ENCODE peak calls at places on chromosome 13, in five cellular contexts. Y, V, M, Z and L are unnamed samples.

GRCh38 chr13:101018720-101019119 is 344.1 kb upstream of the TMTC4 start:
- DNase-seq in Y (no peak), V (no peak), M (no peak), Z (peak; percentile 64), L (no peak)

GRCh38 chr13:29522044-29522685 is 73.3 kb downstream of the SLC7A1 start:
- DNase-seq in Y (no peak), V (no peak), M (no peak), Z (peak; percentile 99), L (no peak)

GRCh38 chr13:47146136-47146535 is 249.3 kb upstream of the HTR2A start:
- DNase-seq in Y (no peak), V (no peak), M (no peak), Z (peak; percentile 35), L (no peak)

GRCh38 chr13:75405976-75406703 is 75.8 kb downstream of the TBC1D4 start:
- DNase-seq in Y (no peak), V (no peak), M (no peak), Z (peak; percentile 68), L (no peak)

GRCh38 chr13:77184455-77184854 is 142.4 kb downstream of the MYCBP2 start:
- DNase-seq in Y (no peak), V (no peak), M (no peak), Z (no peak), L (no peak)

GRCh38 chr13:113058988-113059850 is 46.4 kb upstream of the F7 start:
- DNase-seq in Y (peak; percentile 9), V (peak; percentile 26), M (no peak), Z (no peak), L (peak; percentile 23)

GRCh38 chr13:106322628-106323027 is 212.8 kb downstream of the EFNB2 start:
- DNase-seq in Y (no peak), V (no peak), M (no peak), Z (no peak), L (no peak)

GRCh38 chr13:33787051-33787591 is 30.8 kb upstream of the RFC3 start:
- DNase-seq in Y (no peak), V (no peak), M (no peak), Z (peak; percentile 8), L (no peak)

GRCh38 chr13:51894239-51894638 is 32.5 kb downstream of the CCDC70 start:
- DNase-seq in Y (no peak), V (no peak), M (no peak), Z (no peak), L (no peak)

GRCh38 chr13:30561506-30561905 is 56.2 kb upstream of the USPL1 start:
- DNase-seq in Y (no peak), V (no peak), M (no peak), Z (peak; percentile 35), L (no peak)

GRCh38 chr13:30504081-30504480 is 38.3 kb upstream of the HMGB1 start:
- DNase-seq in Y (no peak), V (no peak), M (no peak), Z (peak; percentile 16), L (no peak)

GRCh38 chr13:25971499-25972145 is 80.2 kb downstream of the SHISA2 start:
- DNase-seq in Y (peak; percentile 56), V (no peak), M (no peak), Z (no peak), L (no peak)

GRCh38 chr13:46010148-46010547 is 42.4 kb downstream of the ZC3H13 start:
- DNase-seq in Y (no peak), V (no peak), M (no peak), Z (peak; percentile 4), L (no peak)
- TF ChIP-seq CTCF in Y (peak; percentile 39), V (no peak), M (peak; percentile 39), Z (peak; percentile 54), L (peak; percentile 22)

GRCh38 chr13:99086869-99087129 is 108.9 kb upstream of the DOCK9 start:
- DNase-seq in Y (no peak), V (peak; percentile 69), M (peak; percentile 16), Z (no peak), L (no peak)

GRCh38 chr13:99086149-99086868 is 108.4 kb upstream of the DOCK9 start:
- DNase-seq in Y (peak; percentile 68), V (peak; percentile 76), M (peak; percentile 53), Z (peak; percentile 41), L (peak; percentile 66)

GRCh38 chr13:99085846-99086148 is 107.9 kb upstream of the DOCK9 start:
- DNase-seq in Y (no peak), V (no peak), M (no peak), Z (no peak), L (no peak)

GRCh38 chr13:99087954-99088491 is 110.2 kb upstream of the DOCK9 start:
- DNase-seq in Y (peak; percentile 40), V (no peak), M (peak; percentile 36), Z (no peak), L (no peak)

DNA sequence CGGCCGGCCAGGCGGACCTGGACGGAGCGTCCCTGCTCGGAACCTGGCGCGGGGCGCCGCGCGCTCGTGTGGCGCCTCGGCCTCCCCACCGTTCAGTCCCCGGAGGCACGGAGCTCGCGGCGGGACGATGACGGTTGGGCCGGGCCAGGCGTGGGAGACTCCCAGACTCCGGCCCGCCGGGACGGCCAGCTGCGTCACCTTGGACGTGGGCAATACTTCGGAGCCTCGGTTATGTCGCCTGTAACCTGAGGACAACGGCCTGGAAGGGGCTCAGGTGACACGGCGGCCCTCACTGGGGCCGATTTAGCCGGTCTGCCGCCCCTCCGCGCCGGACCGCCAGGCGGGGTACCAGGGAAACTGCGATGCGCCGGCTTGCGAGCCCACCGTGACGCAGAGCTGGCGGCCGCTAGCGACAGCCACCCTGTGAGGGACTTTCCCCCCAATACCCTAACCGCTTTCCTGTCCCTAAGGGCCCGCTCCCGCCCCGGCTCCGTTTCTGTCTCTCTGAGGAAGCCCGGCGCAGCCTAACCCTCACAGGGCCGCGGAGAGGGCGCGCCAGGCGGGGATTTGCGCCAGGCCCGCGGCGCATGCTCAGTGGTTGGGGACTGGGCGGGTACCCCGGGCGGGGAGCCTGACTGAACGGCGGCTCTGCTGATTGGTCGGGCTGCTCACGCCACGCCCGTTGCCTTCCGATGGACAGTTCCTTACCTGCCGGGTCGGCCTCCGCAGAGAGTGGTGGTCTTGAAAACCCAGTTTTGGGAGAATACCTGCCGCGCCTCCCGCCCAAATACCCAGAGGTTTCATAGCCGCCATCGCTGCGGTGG is 109.5 kb upstream of the DOCK9 start:
- DNase-seq in Y (peak; percentile 94), V (peak; percentile 92), M (peak; percentile 96), Z (peak; percentile 77), L (peak; percentile 49)
- TF ChIP-seq CTCF in Y (peak; percentile 30), V (peak; percentile 35), M (peak; percentile 29), Z (peak; percentile 18), L (no peak)

DNA sequence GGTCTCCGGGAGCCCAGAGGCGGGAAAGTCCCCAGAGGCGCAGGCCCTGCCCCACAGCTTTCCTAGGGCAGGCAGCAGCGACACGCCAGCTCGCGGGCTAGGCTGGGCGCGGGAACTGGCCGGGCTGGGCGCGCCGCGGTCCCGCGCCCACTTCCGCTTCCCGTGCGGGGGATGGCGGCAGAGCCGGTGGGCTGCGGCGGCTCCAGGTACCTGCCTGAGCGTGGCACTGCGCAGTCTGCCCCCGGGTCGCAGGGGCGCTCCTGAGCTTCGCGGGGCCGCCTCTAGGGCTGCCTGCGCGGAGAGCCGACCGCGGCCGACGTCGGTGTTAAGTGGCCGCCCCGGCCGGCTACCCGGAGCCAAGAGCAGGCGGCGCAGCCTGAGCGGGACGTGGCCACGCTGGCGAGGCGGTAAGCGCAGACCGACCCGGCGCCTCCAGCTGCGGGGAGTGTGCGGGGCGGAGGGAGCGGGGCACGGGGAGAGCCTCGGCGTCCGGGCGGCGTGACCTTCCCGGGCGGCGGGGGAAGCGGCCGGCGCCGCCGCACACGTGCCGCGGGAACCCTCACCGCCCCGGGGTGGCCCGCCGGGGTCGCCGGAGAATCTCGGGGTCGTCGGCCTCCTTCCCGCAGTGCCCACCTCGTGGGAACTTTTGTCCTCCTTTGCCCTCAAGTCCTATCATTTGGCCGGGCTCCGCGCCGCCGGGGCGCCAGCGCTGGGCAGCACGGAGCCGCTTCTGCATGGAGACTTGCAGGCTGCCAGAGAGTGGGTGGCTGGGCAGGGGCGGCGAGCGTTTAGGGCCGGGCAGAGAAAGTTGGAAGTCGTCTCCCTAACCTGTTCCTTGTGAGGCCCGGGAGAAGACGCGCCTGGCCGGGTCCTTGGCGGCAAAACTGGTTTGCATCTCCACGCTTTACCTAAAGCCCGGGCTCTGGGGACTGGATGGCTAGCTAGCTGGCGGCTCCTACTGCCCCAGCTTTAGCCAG is 31.4 kb upstream of the MPHOSPH8 start:
- DNase-seq in Y (peak; percentile 71), V (peak; percentile 61), M (no peak), Z (peak; percentile 27), L (no peak)
- TF ChIP-seq CTCF in Y (no peak), V (peak; percentile 29), M (no peak), Z (peak; percentile 4), L (no peak)

DNA sequence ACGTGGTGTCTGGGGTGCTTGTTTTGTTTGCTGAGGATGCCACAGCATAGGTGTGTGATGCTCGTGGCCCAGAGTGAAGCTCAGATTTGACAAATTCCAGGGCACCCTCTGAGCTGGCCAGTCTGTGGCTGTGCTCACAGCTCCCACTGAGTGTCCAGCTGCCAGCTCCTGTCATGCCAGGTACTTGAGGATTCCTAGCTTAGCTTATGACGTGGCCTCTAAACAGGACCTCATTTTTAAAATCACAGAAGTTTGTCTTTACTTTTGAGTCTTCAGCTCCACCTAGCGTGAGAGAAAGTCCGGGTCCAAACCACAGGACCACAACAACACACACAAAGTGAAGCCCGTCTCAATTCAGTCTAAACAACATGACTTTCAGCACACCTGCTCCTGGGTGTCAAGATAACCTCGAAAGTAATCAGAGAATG is 117.3 kb downstream of the RAB20 start:
- DNase-seq in Y (no peak), V (no peak), M (no peak), Z (peak; percentile 47), L (no peak)
- TF ChIP-seq CTCF in Y (no peak), V (no peak), M (peak; percentile 35), Z (peak; percentile 55), L (no peak)